ENCODE peak calls at places on chromosomes 4 and X, in ten cellular contexts. L, S, Q, M, E, U, I, A, K and G are unnamed samples.

GRCh38 chr4:39715788-39716187 is 17.9 kb downstream of the UBE2K start:
- DNase-seq in L (no peak), S (no peak), Q (no peak), M (no peak), E (no peak), U (no peak), I (no peak), A (no peak), K (no peak), G (no peak)

GRCh38 chrX:153635788-153636668 is 11.0 kb upstream of the DUSP9 start:
- DNase-seq in L (no peak), S (no peak), Q (no peak), M (peak), E (peak), U (no peak), I (no peak), A (no peak), K (peak), G (no peak)

GRCh38 chrX:18701621-18702361 is 5.7 kb upstream of the PPEF1 start:
- DNase-seq in L (no peak), S (no peak), Q (no peak), M (peak), E (peak), U (peak), I (no peak), A (no peak), K (no peak), G (peak)

GRCh38 chr4:40699648-40700047 is 50.1 kb upstream of the NSUN7 start:
- DNase-seq in L (no peak), S (no peak), Q (no peak), M (no peak), E (no peak), U (peak), I (no peak), A (no peak), K (no peak), G (no peak)

GRCh38 chrX:39832211-39832610 is 265.5 kb downstream of the BCOR start:
- DNase-seq in L (no peak), S (no peak), Q (no peak), M (no peak), E (no peak), U (no peak), I (no peak), A (no peak), K (peak), G (no peak)

GRCh38 chr4:2301806-2302205 is 39.9 kb upstream of the MXD4 start:
- DNase-seq in L (no peak), S (no peak), Q (no peak), M (peak), E (no peak), U (no peak), I (no peak), A (no peak), K (no peak), G (peak)

GRCh38 chrX:129522184-129523059 is 868 bp downstream of the SMARCA1 start:
- DNase-seq in L (no peak), S (peak), Q (no peak), M (peak), E (peak), U (peak), I (peak), A (no peak), K (peak), G (peak)

GRCh38 chrX:46574941-46575381 is 1.4 kb downstream of the CHST7 start:
- DNase-seq in L (peak), S (peak), Q (no peak), M (peak), E (peak), U (no peak), I (no peak), A (peak), K (no peak), G (no peak)

GRCh38 chr4:184450743-184451142 is 23.6 kb downstream of the IRF2 start:
- DNase-seq in L (no peak), S (no peak), Q (no peak), M (no peak), E (no peak), U (no peak), I (no peak), A (no peak), K (no peak), G (no peak)

GRCh38 chr4:87304659-87305277 is 17.9 kb downstream of the HSD17B13 start:
- DNase-seq in L (no peak), S (no peak), Q (peak), M (no peak), E (peak), U (peak), I (no peak), A (no peak), K (no peak), G (no peak)

GRCh38 chr4:185847352-185848078 is 35.5 kb upstream of the SORBS2 start:
- DNase-seq in L (no peak), S (peak), Q (no peak), M (no peak), E (no peak), U (peak), I (no peak), A (no peak), K (no peak), G (peak)

GRCh38 chr4:69025191-69025998 is 70.9 kb upstream of the UGT2B7 start:
- DNase-seq in L (no peak), S (peak), Q (no peak), M (peak), E (no peak), U (no peak), I (peak), A (no peak), K (no peak), G (peak)

GRCh38 chr4:95732061-95732460 is 107.8 kb upstream of the PDHA2 start:
- DNase-seq in L (no peak), S (no peak), Q (no peak), M (no peak), E (peak), U (peak), I (no peak), A (no peak), K (no peak), G (no peak)

GRCh38 chr4:793109-793861 is 32.6 kb downstream of the CPLX1 start:
- DNase-seq in L (no peak), S (no peak), Q (no peak), M (no peak), E (no peak), U (no peak), I (no peak), A (no peak), K (no peak), G (no peak)

GRCh38 chrX:7711167-7711566 is 131.8 kb upstream of the VCX start:
- DNase-seq in L (no peak), S (no peak), Q (no peak), M (no peak), E (no peak), U (no peak), I (no peak), A (no peak), K (no peak), G (no peak)

GRCh38 chr4:6369924-6370645 is 100.4 kb downstream of the WFS1 start:
- DNase-seq in L (no peak), S (no peak), Q (no peak), M (no peak), E (no peak), U (no peak), I (no peak), A (no peak), K (no peak), G (no peak)

GRCh38 chr4:86706923-86707597 is 112.9 kb downstream of the PTPN13 start:
- DNase-seq in L (no peak), S (no peak), Q (no peak), M (no peak), E (no peak), U (no peak), I (no peak), A (no peak), K (no peak), G (no peak)

GRCh38 chr4:3677671-3678070 is 88.5 kb upstream of the ADRA2C start:
- DNase-seq in L (no peak), S (no peak), Q (no peak), M (no peak), E (no peak), U (no peak), I (no peak), A (no peak), K (peak), G (no peak)

GRCh38 chrX:15989716-15990115 is 133.6 kb upstream of the GRPR start:
- DNase-seq in L (no peak), S (no peak), Q (no peak), M (no peak), E (no peak), U (no peak), I (no peak), A (no peak), K (no peak), G (no peak)
- H3K27ac ChIP-seq in L (no peak), S (no peak), Q (no peak), M (no peak), E (peak), U (no peak), I (no peak), A (no peak), K (peak), G (no peak)

DNA sequence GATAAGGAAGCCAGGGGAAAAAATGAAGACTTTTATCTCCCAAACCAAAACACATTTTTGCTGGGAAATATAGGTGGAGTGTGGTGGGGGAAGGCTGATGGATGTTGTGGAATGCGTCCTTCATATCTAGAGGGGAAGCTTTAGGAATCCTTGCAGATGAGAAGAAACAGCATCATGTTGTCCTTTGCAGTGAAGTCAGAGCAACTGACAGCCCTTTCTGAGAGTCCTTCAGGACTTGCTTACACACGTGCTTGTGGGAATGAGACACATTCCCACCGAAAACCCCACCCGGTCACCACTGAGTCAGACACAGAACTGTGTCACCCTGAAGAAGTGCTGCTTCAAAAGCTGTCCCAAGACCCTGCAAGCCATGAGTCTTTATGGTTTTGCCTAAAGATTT is 81.5 kb downstream of the SHROOM2 start:
- DNase-seq in L (no peak), S (no peak), Q (no peak), M (no peak), E (no peak), U (peak), I (no peak), A (no peak), K (no peak), G (no peak)
- H3K27ac ChIP-seq in L (no peak), S (peak), Q (no peak), M (no peak), E (peak), U (no peak), I (no peak), A (no peak), K (no peak), G (no peak)

GRCh38 chr4:41933997-41934812 is 1.0 kb upstream of the TMEM33 start:
- DNase-seq in L (no peak), S (no peak), Q (no peak), M (no peak), E (no peak), U (no peak), I (no peak), A (no peak), K (no peak), G (no peak)
- H3K27ac ChIP-seq in L (no peak), S (no peak), Q (no peak), M (no peak), E (no peak), U (no peak), I (no peak), A (no peak), K (peak), G (no peak)

DNA sequence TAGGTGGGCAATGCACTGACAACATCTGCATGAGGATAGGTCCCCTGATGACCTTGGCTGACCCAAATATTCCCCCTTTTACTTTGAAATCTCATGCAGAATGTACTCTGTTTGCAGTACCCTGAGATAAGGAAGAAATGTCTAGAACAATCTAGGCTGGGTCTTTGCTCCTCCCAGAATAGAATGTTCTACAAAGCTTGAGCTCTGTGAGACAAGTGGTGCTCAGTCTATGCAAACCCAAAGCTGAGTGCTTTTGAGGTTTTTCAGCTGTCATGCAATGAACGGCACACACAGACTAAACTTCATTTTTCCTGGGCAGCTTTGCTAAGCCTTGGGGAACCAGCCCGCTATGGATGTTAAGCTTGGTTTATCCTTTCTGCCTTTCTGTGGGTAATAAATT is 513.6 kb downstream of the FAT4 start:
- DNase-seq in L (no peak), S (no peak), Q (no peak), M (no peak), E (no peak), U (no peak), I (no peak), A (no peak), K (no peak), G (no peak)
- H3K27ac ChIP-seq in L (no peak), S (no peak), Q (no peak), M (no peak), E (no peak), U (no peak), I (no peak), A (no peak), K (no peak), G (no peak)

DNA sequence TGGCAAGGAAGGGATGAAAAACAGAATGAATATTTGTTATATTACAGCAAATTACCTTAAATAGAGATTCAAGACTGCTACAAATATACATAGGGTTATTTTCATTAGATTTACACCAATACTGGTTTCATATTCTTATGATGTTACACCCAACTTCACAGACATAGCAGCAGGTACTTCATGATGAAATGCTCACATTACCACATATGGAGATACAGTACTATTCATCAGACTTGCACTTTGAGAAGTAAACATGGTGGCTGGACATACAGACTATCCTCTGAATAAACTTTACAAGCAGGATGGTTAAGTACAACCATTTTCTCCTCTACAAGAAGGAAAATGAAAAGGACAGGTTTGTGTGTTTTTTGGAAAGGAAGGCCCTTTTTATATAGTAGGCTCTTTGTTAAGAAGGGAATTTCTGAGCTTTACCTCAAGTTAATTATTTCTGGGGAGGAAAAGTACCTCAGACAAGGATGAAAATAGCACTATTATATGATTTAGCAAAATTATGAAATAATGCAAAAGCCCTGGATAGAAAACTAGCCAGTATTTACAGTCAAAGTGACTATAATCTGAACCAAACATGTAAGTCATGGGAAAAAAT is 12.0 kb upstream of the FAM120C start:
- DNase-seq in L (no peak), S (no peak), Q (no peak), M (no peak), E (no peak), U (no peak), I (no peak), A (no peak), K (no peak), G (no peak)
- H3K27ac ChIP-seq in L (no peak), S (no peak), Q (no peak), M (no peak), E (no peak), U (no peak), I (no peak), A (no peak), K (no peak), G (no peak)

GRCh38 chr4:36676139-36677050 is 395.0 kb downstream of the DTHD1 start:
- DNase-seq in L (no peak), S (no peak), Q (no peak), M (no peak), E (no peak), U (no peak), I (no peak), A (no peak), K (no peak), G (no peak)

DNA sequence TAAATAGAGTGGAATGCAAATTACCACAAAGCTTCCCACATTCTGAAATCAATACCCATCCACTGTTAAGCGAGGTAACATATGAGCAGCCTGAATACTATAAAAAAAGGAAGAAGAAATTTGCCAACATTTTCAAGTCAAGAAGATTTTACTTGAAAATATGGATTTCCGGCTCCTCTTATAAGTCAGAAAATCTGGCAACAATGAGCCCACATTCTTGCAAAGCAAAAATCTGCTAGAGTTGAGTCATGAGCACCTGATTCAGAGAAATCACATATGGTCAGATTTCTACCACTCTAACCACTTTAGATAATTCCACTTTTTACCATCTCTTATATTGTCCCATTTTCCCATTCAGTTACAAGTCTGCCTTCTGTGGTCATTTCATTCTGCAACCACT is 395.7 kb downstream of the DTHD1 start:
- DNase-seq in L (no peak), S (no peak), Q (no peak), M (no peak), E (no peak), U (no peak), I (no peak), A (no peak), K (no peak), G (no peak)
- H3K27ac ChIP-seq in L (no peak), S (no peak), Q (no peak), M (no peak), E (no peak), U (no peak), I (no peak), A (no peak), K (no peak), G (no peak)